ENCODE peak calls at places on chromosomes 13 and 19, in ten cellular contexts. H is psoas muscle, B is cardiac muscle cell, I is mucosa of descending colon, T is ovary, L is tibial nerve, Q is esophagus squamous epithelium, S is body of pancreas, Y is heart right ventricle, R is heart left ventricle. C is an unnamed sample.
A peak's percentile ranks its signal among the peaks of the same experiment; 100 is the strongest.

GRCh38 chr19:5292843-5293606 is 47.6 kb downstream of the PTPRS start:
- DNase-seq in L (peak; percentile 49), S (peak; percentile 66), I (no peak), T (peak; percentile 80), B (peak; percentile 88), Q (no peak), Y (peak; percentile 50), R (peak; percentile 57), H (peak; percentile 81), C (peak; percentile 54)

GRCh38 chr13:94325660-94326059 is 153.8 kb downstream of the DCT start:
- DNase-seq in R (peak; percentile 22), Y (peak; percentile 10), L (no peak), T (peak; percentile 35), B (no peak), I (no peak), S (no peak), H (no peak), Q (no peak), C (no peak)

GRCh38 chr13:106566682-106567420 is 1.1 kb downstream of the ARGLU1 start:
- DNase-seq in Y (peak; percentile 65), L (peak; percentile 28), H (peak; percentile 74), I (peak; percentile 78), B (peak; percentile 71), R (peak; percentile 79), T (peak; percentile 59), Q (peak; percentile 19), S (peak; percentile 52), C (peak; percentile 75)

GRCh38 chr13:100512422-100512821 is 76.2 kb downstream of the GGACT start:
- DNase-seq in I (no peak), R (no peak), Y (no peak), T (no peak), L (no peak), H (no peak), B (no peak), S (no peak), Q (no peak), C (no peak)

GRCh38 chr19:38769635-38770211 is 3.6 kb downstream of the LGALS7 start:
- DNase-seq in H (peak; percentile 93), Q (peak; percentile 76), L (peak; percentile 76), S (peak; percentile 62), B (peak; percentile 62), T (peak; percentile 83), Y (peak; percentile 91), I (peak; percentile 96), R (peak; percentile 93), C (peak; percentile 91)

GRCh38 chr19:53019684-53020083 is 6.0 kb downstream of the ERVV-1 start:
- DNase-seq in S (no peak), H (no peak), Q (no peak), L (no peak), B (peak; percentile 38), T (no peak), R (no peak), Y (no peak), I (no peak), C (no peak)

GRCh38 chr13:99386495-99386894 is 79.3 kb upstream of the GPR183 start:
- DNase-seq in L (no peak), Y (no peak), I (no peak), Q (no peak), H (no peak), R (no peak), B (no peak), S (no peak), T (no peak), C (no peak)

GRCh38 chr19:42628411-42629135 is 33.8 kb upstream of the CEACAM8 start:
- DNase-seq in I (no peak), H (no peak), S (no peak), R (no peak), B (no peak), Y (no peak), T (no peak), L (no peak), Q (no peak), C (no peak)

GRCh38 chr19:17340302-17340870 is 3.0 kb downstream of the GTPBP3 start:
- DNase-seq in T (no peak), L (peak; percentile 51), R (no peak), Y (no peak), I (peak; percentile 84), S (no peak), Q (no peak), H (no peak), B (no peak), C (no peak)

GRCh38 chr13:112119192-112120030 is 52.5 kb downstream of the SOX1 start:
- DNase-seq in Q (no peak), Y (no peak), S (no peak), I (peak; percentile 33), L (no peak), T (no peak), R (no peak), B (no peak), H (peak; percentile 35), C (no peak)

GRCh38 chr13:46359731-46360130 is 27.3 kb downstream of the RUBCNL start:
- DNase-seq in S (no peak), L (no peak), R (no peak), I (no peak), H (no peak), B (no peak), T (no peak), Q (no peak), Y (no peak), C (no peak)

GRCh38 chr19:19205416-19206410 is 2.5 kb upstream of the NR2C2AP start:
- DNase-seq in L (no peak), Q (no peak), T (no peak), Y (no peak), H (no peak), I (no peak), R (no peak), B (no peak), S (no peak), C (no peak)

GRCh38 chr13:37910790-37911189 is 41.2 kb upstream of the TRPC4 start:
- DNase-seq in L (no peak), S (no peak), B (no peak), Q (no peak), Y (no peak), H (no peak), R (no peak), T (no peak), I (no peak), C (no peak)

GRCh38 chr13:37899753-37900152 is 30.2 kb upstream of the TRPC4 start:
- DNase-seq in L (no peak), Q (no peak), I (no peak), R (no peak), T (no peak), B (no peak), S (peak; percentile 12), Y (no peak), H (no peak), C (no peak)

GRCh38 chr13:37906880-37907279 is 37.3 kb upstream of the TRPC4 start:
- DNase-seq in B (no peak), I (no peak), S (no peak), T (no peak), R (no peak), L (no peak), Q (no peak), Y (no peak), H (no peak), C (no peak)

GRCh38 chr13:37905736-37906135 is 36.2 kb upstream of the TRPC4 start:
- DNase-seq in L (no peak), T (no peak), Y (no peak), B (no peak), I (no peak), H (no peak), R (no peak), Q (no peak), S (no peak), C (no peak)
- H3K4me1 ChIP-seq in L (no peaks in the 10 kb centered on the region), T (no peaks in the 10 kb centered on the region), Y (no peaks in the 10 kb centered on the region), B (no peaks in the 10 kb centered on the region), I (no peaks in the 10 kb centered on the region), H (no peaks in the 10 kb centered on the region), R (no peaks in the 10 kb centered on the region), Q (no peaks in the 10 kb centered on the region), S (no peaks in the 10 kb centered on the region), C (no peaks in the 10 kb centered on the region)

GRCh38 chr13:102191951-102192461 is 209.8 kb downstream of the FGF14 start:
- DNase-seq in Y (no peak), R (no peak), I (no peak), B (no peak), Q (no peak), T (no peak), L (no peak), H (no peak), S (no peak), C (no peak)
- H3K4me3 ChIP-seq in Y (no peak overlapping the region), R (no peak overlapping the region), I (no peak overlapping the region), B (no peak overlapping the region), Q (no peak overlapping the region), T (no peak overlapping the region), L (no peak overlapping the region), H (no peak overlapping the region), S (no peak overlapping the region), C (no peak overlapping the region)

GRCh38 chr19:28169168-28169862 is 1043.6 kb downstream of the UQCRFS1 start:
- DNase-seq in L (no peak), I (no peak), S (no peak), R (no peak), H (no peak), Q (no peak), Y (no peak), T (no peak), B (peak; percentile 67), C (no peak)
- H3K9me3 ChIP-seq in L (no peaks in the 10 kb centered on the region), I (no peaks in the 10 kb centered on the region), S (no peaks in the 10 kb centered on the region), R (no peaks in the 10 kb centered on the region), H (no peaks in the 10 kb centered on the region), Q (no peaks in the 10 kb centered on the region), Y (no peaks in the 10 kb centered on the region), T (no peaks in the 10 kb centered on the region), B (no peaks in the 10 kb centered on the region), C (no peaks in the 10 kb centered on the region)

GRCh38 chr13:110648848-110649421 is 33.6 kb downstream of the NAXD start:
- DNase-seq in L (no peak), I (no peak), Q (no peak), Y (no peak), H (peak; percentile 35), S (no peak), B (no peak), R (no peak), T (no peak), C (no peak)

GRCh38 chr13:110646442-110647364 is 31.4 kb downstream of the NAXD start:
- DNase-seq in B (no peak), S (no peak), Y (no peak), Q (no peak), T (no peak), L (no peak), I (no peak), R (no peak), H (peak; percentile 43), C (no peak)

GRCh38 chr13:110645750-110646149 is 30.4 kb downstream of the NAXD start:
- DNase-seq in Y (no peak), S (no peak), L (no peak), T (no peak), B (no peak), Q (no peak), R (no peak), H (no peak), I (no peak), C (no peak)

GRCh38 chr13:110648155-110648819 is 32.9 kb downstream of the NAXD start:
- DNase-seq in I (no peak), H (peak; percentile 44), L (no peak), Y (no peak), R (no peak), S (no peak), B (no peak), T (no peak), Q (no peak), C (no peak)

DNA sequence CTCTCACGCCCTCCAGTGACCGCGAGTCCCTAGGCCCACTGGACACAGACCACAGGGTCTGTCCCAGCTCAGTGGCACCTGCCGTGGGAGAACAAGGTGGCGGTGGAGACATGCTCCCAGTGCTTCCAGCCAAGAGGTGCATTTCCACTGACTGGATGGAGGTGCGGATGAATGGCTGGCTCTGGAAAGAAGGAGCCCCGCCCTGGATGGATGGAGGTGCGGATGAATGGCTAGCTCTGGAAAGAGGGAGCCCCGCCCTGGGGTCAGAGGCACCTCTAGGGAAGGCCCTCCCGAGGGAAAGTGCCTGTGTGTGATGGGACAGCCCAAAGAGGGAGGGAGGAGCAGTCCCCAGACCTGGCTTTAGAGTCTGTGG is 32.0 kb downstream of the NAXD start:
- DNase-seq in R (no peak), H (peak; percentile 44), I (no peak), Y (no peak), L (no peak), S (no peak), B (no peak), Q (no peak), T (no peak), C (no peak)
- H3K4me1 ChIP-seq in R (peaks cover 5% of the 10 kb centered on the region), H (no peaks in the 10 kb centered on the region), I (peaks cover 2% of the 10 kb centered on the region), Y (peaks cover 4% of the 10 kb centered on the region), L (peaks cover 7% of the 10 kb centered on the region), S (peaks cover 8% of the 10 kb centered on the region), B (peaks cover 3% of the 10 kb centered on the region), Q (peaks cover 13% of the 10 kb centered on the region), T (peaks cover 4% of the 10 kb centered on the region), C (no peaks in the 10 kb centered on the region)